ENCODE peak calls at places on chromosomes 7 and 10, in four cellular contexts. T is thoracic aorta, P is OCI-LY7, W is IMR-90. D is an unnamed sample.

GRCh38 chr10:125720002-125720382 is 483 bp downstream of the EDRF1 start:
- DNase-seq in T (no peak), P (peak), W (peak), D (no peak)

GRCh38 chr7:130912086-130912909 is 178.3 kb upstream of the KLF14 start:
- DNase-seq in T (no peak), P (peak), W (peak), D (no peak)

GRCh38 chr7:106031271-106032029 is 68.4 kb downstream of the CDHR3 start:
- DNase-seq in T (no peak), P (no peak), W (no peak), D (no peak)

GRCh38 chr7:4830176-4830575 is 31.7 kb downstream of the PAPOLB start:
- DNase-seq in T (no peak), P (peak), W (peak), D (peak)

GRCh38 chr10:59894114-59894513 is 12.2 kb downstream of the CCDC6 start:
- DNase-seq in T (peak), P (no peak), W (peak), D (peak)

GRCh38 chr10:94666391-94667102 is 17.0 kb upstream of the CYP2C18 start:
- DNase-seq in T (no peak), P (no peak), W (no peak), D (no peak)

GRCh38 chr10:110918633-110919348 is at the start of gene BBIP1:
- DNase-seq in T (peak), P (peak), W (peak), D (no peak)

GRCh38 chr10:668786-669485 is 20.5 kb downstream of the DIP2C start:
- DNase-seq in T (no peak), P (no peak), W (no peak), D (no peak)

GRCh38 chr7:103391976-103392375 is 44.5 kb downstream of the PSMC2 start:
- DNase-seq in T (no peak), P (no peak), W (peak), D (no peak)

GRCh38 chr7:144000020-144000419 is at the start of gene OR6B1:
- DNase-seq in T (no peak), P (no peak), W (no peak), D (no peak)

GRCh38 chr7:127683776-127684681 is 32.0 kb downstream of the SND1 start:
- DNase-seq in T (no peak), P (peak), W (no peak), D (no peak)

GRCh38 chr7:78649976-78650375 is 803.5 kb downstream of the MAGI2 start:
- DNase-seq in T (no peak), P (no peak), W (no peak), D (peak)

GRCh38 chr10:67005981-67006380 is 80.1 kb downstream of the LRRTM3 start:
- DNase-seq in T (no peak), P (no peak), W (no peak), D (no peak)

GRCh38 chr7:71191766-71192165 is 59.8 kb downstream of the GALNT17 start:
- DNase-seq in T (no peak), P (no peak), W (no peak), D (no peak)

GRCh38 chr10:30151581-30152389 is 92.4 kb upstream of the JCAD start:
- DNase-seq in T (peak), P (no peak), W (peak), D (peak)

GRCh38 chr10:125012851-125013528 is 71.1 kb downstream of the ZRANB1 start:
- DNase-seq in T (no peak), P (no peak), W (no peak), D (no peak)

GRCh38 chr7:154640266-154640865 is 362.6 kb downstream of the PAXIP1 start:
- DNase-seq in T (no peak), P (no peak), W (no peak), D (no peak)

GRCh38 chr10:19749185-19749729 is 67.0 kb upstream of the PLXDC2 start:
- DNase-seq in T (no peak), P (no peak), W (peak), D (no peak)

GRCh38 chr7:106521115-106521514 is 139.8 kb downstream of the CCDC71L start:
- DNase-seq in T (no peak), P (no peak), W (no peak), D (peak)

GRCh38 chr10:88152720-88153119 is 289.3 kb downstream of the PTEN start:
- DNase-seq in T (peak), P (peak), W (peak), D (peak)

GRCh38 chr7:151757274-151757673 is 119.6 kb downstream of the PRKAG2 start:
- DNase-seq in T (no peak), P (no peak), W (peak), D (no peak)

GRCh38 chr7:21192662-21193061 is 235.2 kb upstream of the SP4 start:
- DNase-seq in T (no peak), P (no peak), W (no peak), D (no peak)

GRCh38 chr7:104983620-104984539 is 30.1 kb upstream of the KMT2E start:
- DNase-seq in T (peak), P (peak), W (peak), D (peak)

GRCh38 chr10:70378122-70378521 is 4.3 kb downstream of the LRRC20 start:
- DNase-seq in T (no peak), P (no peak), W (peak), D (peak)

GRCh38 chr7:53611043-53611442 is 575.6 kb downstream of the POM121L12 start:
- DNase-seq in T (no peak), P (no peak), W (no peak), D (no peak)

GRCh38 chr7:23969443-23969842 is 259.4 kb downstream of the STK31 start:
- DNase-seq in T (no peak), P (no peak), W (no peak), D (no peak)

GRCh38 chr7:116325517-116325916 is 115.2 kb downstream of the TES start:
- DNase-seq in T (no peak), P (no peak), W (peak), D (no peak)

GRCh38 chr10:69468771-69469129 is 17.5 kb downstream of the TSPAN15 start:
- DNase-seq in T (no peak), P (no peak), W (no peak), D (no peak)

GRCh38 chr7:11319491-11320274 is 346.0 kb downstream of the PHF14 start:
- DNase-seq in T (no peak), P (no peak), W (no peak), D (no peak)

DNA sequence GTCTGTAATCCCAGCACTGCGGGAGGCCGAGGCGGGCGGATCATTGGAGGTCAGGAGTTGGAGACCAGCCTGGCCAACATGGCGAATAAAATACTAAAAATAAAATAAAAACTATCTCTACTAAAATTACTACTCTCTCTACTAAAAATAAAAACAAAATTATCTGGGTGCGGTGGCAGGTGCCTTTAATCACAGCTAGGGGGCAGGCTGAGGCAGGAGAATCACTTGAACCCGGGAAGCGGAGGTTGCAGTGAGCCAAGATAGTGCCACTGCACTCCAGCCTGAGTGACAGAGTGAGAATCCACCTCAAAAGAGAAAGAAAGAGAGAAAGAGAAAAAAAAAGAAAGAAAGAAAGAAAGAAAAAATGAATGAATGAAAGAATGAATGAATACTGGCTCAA is 351.4 kb downstream of the ELMO1 start:
- DNase-seq in T (no peak), P (no peak), W (no peak), D (no peak)
- TF ChIP-seq CTCF in T (no peak), P (peak), W (no peak), D (no peak)

GRCh38 chr10:21760332-21760731 is 226.3 kb downstream of the MLLT10 start:
- DNase-seq in T (no peak), P (no peak), W (no peak), D (no peak)
- TF ChIP-seq CTCF in T (no peak), P (no peak), W (no peak), D (no peak)

GRCh38 chr10:77498829-77499228 is 138.8 kb downstream of the KCNMA1 start:
- DNase-seq in T (no peak), P (no peak), W (no peak), D (no peak)

GRCh38 chr10:77504196-77504869 is 133.3 kb downstream of the KCNMA1 start:
- DNase-seq in T (no peak), P (no peak), W (peak), D (no peak)

GRCh38 chr10:77501846-77502251 is 135.8 kb downstream of the KCNMA1 start:
- DNase-seq in T (no peak), P (no peak), W (peak), D (no peak)

GRCh38 chr10:77500754-77501151 is 136.9 kb downstream of the KCNMA1 start:
- DNase-seq in T (no peak), P (no peak), W (peak), D (no peak)

DNA sequence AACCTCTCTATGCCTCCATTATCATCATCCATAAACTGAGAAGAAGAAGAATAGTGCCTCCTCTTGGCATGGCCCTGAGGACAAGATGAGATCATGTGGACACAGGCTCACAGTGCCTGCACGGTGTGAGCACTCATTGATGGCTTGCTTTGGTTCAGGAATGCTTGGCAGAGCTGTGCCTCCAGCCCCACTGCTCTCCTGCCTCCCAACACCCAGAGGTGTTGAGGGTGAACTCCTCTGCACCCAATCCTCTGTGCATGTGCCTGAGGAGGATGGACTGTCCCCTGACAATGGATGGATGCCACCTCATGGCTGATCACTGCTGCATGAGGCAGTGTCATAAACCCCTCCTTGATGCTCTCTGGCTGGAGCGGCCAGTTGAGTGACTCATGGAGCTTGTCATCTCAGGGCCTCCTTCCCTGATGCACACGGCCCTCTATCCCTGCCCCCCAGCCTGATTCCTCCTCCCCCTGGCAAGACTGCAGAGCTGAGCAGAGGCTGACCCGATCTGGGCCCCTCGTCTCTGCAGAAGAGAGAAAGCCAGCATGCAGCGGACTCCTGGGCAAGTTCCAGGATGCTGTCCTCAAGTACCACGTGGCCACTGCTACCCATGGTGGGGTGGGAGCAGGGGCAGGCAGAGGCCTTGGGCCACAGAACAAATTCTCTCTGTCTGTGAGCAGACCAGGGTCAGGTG is 136.3 kb downstream of the KCNMA1 start:
- DNase-seq in T (peak), P (no peak), W (peak), D (no peak)
- TF ChIP-seq CTCF in T (no peak), P (no peak), W (no peak), D (no peak)

GRCh38 chr10:92826061-92826460 is 22.3 kb upstream of the EXOC6 start:
- DNase-seq in T (no peak), P (no peak), W (no peak), D (no peak)

GRCh38 chr10:92822060-92822634 is 26.2 kb upstream of the EXOC6 start:
- DNase-seq in T (no peak), P (no peak), W (peak), D (peak)

GRCh38 chr10:92826504-92826903 is 21.8 kb upstream of the EXOC6 start:
- DNase-seq in T (no peak), P (no peak), W (no peak), D (no peak)

DNA sequence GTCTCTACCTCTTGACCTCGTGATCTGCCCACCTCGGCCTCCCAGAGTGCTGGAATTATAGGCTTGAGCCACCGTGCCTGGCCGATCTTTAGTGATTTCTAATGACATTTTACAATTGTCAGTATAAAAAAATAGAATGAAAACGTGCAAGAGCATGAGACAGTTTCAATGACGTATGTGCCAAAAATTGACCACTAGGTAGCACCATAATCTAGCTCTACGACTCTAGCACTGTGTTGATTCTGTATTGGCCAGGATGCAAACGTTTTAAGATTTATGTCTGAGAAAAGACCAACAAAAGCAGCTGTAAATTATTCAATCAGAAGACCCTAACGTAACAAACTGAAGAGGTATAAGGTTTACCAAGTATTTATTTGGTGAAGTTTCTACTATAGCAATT is 25.4 kb upstream of the EXOC6 start:
- DNase-seq in T (no peak), P (peak), W (peak), D (no peak)
- TF ChIP-seq CTCF in T (no peak), P (peak), W (peak), D (no peak)